ENCODE peak calls at places on chromosome 1, in four cellular contexts. J is H9, O is PC-3, S is H1. Z is an unnamed sample.
A peak's percentile ranks its signal among the peaks of the same experiment; 100 is the strongest.

GRCh38 chr1:207810173-207810572 is 58.3 kb downstream of the CD46 start:
- DNase-seq in J (no peak), O (no peak), S (peak; percentile 17), Z (peak; percentile 50)

GRCh38 chr1:76763678-76764077 is 103.6 kb upstream of the ST6GALNAC5 start:
- DNase-seq in J (no peak), O (no peak), S (no peak), Z (no peak)

GRCh38 chr1:152582647-152583046 is 2.3 kb upstream of the LCE3D start:
- DNase-seq in J (no peak), O (peak; percentile 22), S (no peak), Z (peak; percentile 59)

GRCh38 chr1:244386595-244386994 is 65.1 kb downstream of the ADSS2 start:
- DNase-seq in J (no peak), O (no peak), S (no peak), Z (no peak)

GRCh38 chr1:208142632-208143390 is 101.4 kb downstream of the PLXNA2 start:
- DNase-seq in J (no peak), O (no peak), S (no peak), Z (no peak)

GRCh38 chr1:57421366-57421765 is 2.5 kb downstream of the DAB1 start:
- DNase-seq in J (no peak), O (no peak), S (no peak), Z (no peak)

GRCh38 chr1:209552406-209553264 is 30.9 kb upstream of the CAMK1G start:
- DNase-seq in J (no peak), O (no peak), S (no peak), Z (no peak)

GRCh38 chr1:60903591-60903990 is 178.8 kb upstream of the NFIA start:
- DNase-seq in J (no peak), O (no peak), S (no peak), Z (no peak)

GRCh38 chr1:182095946-182096345 is 34.4 kb upstream of the ZNF648 start:
- DNase-seq in J (no peak), O (peak; percentile 76), S (no peak), Z (peak; percentile 60)

GRCh38 chr1:208172389-208173140 is 71.6 kb downstream of the PLXNA2 start:
- DNase-seq in J (no peak), O (peak; percentile 16), S (no peak), Z (no peak)

GRCh38 chr1:191714810-191715209 is 443.5 kb upstream of the RGS18 start:
- DNase-seq in J (no peak), O (no peak), S (no peak), Z (no peak)

GRCh38 chr1:48084826-48085225 is 87.6 kb upstream of the TRABD2B start:
- DNase-seq in J (no peak), O (no peak), S (no peak), Z (no peak)

GRCh38 chr1:193457676-193458075 is 271.3 kb upstream of the B3GALT2 start:
- DNase-seq in J (no peak), O (no peak), S (no peak), Z (no peak)

GRCh38 chr1:87730274-87731222 is 401.9 kb downstream of the LMO4 start:
- DNase-seq in J (no peak), O (no peak), S (no peak), Z (no peak)

GRCh38 chr1:241323510-241323909 is 33.5 kb downstream of the RGS7 start:
- DNase-seq in J (peak; percentile 63), O (peak; percentile 81), S (peak; percentile 82), Z (no peak)

GRCh38 chr1:17212487-17213121 is 7.7 kb downstream of the PADI1 start:
- DNase-seq in J (no peak), O (no peak), S (no peak), Z (no peak)

GRCh38 chr1:198201956-198202784 is 45.4 kb downstream of the NEK7 start:
- DNase-seq in J (no peak), O (no peak), S (no peak), Z (no peak)

GRCh38 chr1:66434096-66434495 is 99.9 kb upstream of the SGIP1 start:
- DNase-seq in J (no peak), O (peak; percentile 70), S (no peak), Z (no peak)

GRCh38 chr1:90579212-90579802 is 137.8 kb downstream of the BARHL2 start:
- DNase-seq in J (no peak), O (peak; percentile 72), S (no peak), Z (no peak)

GRCh38 chr1:244445320-244446181 is 6.2 kb downstream of the ADSS2 start:
- DNase-seq in J (no peak), O (no peak), S (no peak), Z (no peak)

GRCh38 chr1:159208460-159208825 is 3.8 kb downstream of the ACKR1 start:
- DNase-seq in J (peak; percentile 62), O (no peak), S (no peak), Z (no peak)

GRCh38 chr1:9166289-9167235 is 37.7 kb upstream of the GPR157 start:
- DNase-seq in J (no peak), O (peak; percentile 56), S (no peak), Z (no peak)

GRCh38 chr1:100921110-100921706 is 25.3 kb downstream of the SLC30A7 start:
- DNase-seq in J (no peak), O (peak; percentile 79), S (no peak), Z (no peak)

GRCh38 chr1:190436615-190437014 is 41.0 kb downstream of the BRINP3 start:
- DNase-seq in J (no peak), O (peak; percentile 69), S (no peak), Z (no peak)
- TF ChIP-seq CTCF in J (no peak), O (peak; percentile 71), S (no peak), Z (no peak)

GRCh38 chr1:151315565-151316235 is 11.5 kb downstream of the PI4KB start:
- DNase-seq in J (no peak), O (no peak), S (no peak), Z (no peak)
- H4K20me1 ChIP-seq in J (no peaks in the 10 kb centered on the region), O (peaks cover 11% of the 10 kb centered on the region), S (no peaks in the 10 kb centered on the region), Z (peaks cover 7% of the 10 kb centered on the region)

GRCh38 chr1:200298242-200298641 is 111.6 kb downstream of the ZNF281 start:
- DNase-seq in J (no peak), O (no peak), S (no peak), Z (no peak)
- H2AFZ ChIP-seq in J (no peak overlapping the region), O (no peak overlapping the region), S (no peak overlapping the region), Z (no peak overlapping the region)

GRCh38 chr1:185049670-185050069 is 4.3 kb downstream of the RNF2 start:
- DNase-seq in J (no peak), O (no peak), S (no peak), Z (no peak)

GRCh38 chr1:185058103-185058502 is 12.7 kb downstream of the RNF2 start:
- DNase-seq in J (no peak), O (no peak), S (no peak), Z (no peak)

GRCh38 chr1:185050823-185051451 is 5.6 kb downstream of the RNF2 start:
- DNase-seq in J (no peak), O (no peak), S (no peak), Z (no peak)

GRCh38 chr1:185054365-185055060 is 9.2 kb downstream of the RNF2 start:
- DNase-seq in J (peak; percentile 27), O (no peak), S (no peak), Z (no peak)

DNA sequence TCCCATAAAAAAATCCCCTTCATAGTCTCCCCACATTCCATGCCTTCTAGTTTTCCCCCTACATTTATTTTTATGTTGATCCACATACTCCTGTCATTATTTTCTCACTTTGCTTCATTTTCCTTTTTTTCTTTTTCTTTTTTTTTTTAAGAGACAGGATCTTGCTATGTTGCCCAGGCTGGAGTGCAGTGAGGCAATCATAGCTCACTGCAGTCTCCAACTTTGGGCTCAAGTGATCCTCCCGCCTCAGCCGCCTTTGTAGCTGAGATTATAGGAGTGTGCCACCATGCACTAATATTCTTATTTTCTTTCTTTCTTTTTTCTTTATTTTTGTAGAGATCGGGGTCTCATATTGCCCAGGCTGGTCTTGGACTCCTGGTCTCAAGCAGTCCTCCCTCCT is 7.8 kb downstream of the RNF2 start:
- DNase-seq in J (no peak), O (no peak), S (no peak), Z (no peak)
- TF ChIP-seq CTCF in J (no peak), O (no peak), S (no peak), Z (no peak)

GRCh38 chr1:42259059-42259738 is 75.8 kb downstream of the FOXJ3 start:
- DNase-seq in J (no peak), O (no peak), S (no peak), Z (no peak)
- H4K20me1 ChIP-seq in J (no peaks in the 10 kb centered on the region), O (peaks cover 9% of the 10 kb centered on the region), S (peaks cover 3% of the 10 kb centered on the region), Z (peaks cover 5% of the 10 kb centered on the region)

DNA sequence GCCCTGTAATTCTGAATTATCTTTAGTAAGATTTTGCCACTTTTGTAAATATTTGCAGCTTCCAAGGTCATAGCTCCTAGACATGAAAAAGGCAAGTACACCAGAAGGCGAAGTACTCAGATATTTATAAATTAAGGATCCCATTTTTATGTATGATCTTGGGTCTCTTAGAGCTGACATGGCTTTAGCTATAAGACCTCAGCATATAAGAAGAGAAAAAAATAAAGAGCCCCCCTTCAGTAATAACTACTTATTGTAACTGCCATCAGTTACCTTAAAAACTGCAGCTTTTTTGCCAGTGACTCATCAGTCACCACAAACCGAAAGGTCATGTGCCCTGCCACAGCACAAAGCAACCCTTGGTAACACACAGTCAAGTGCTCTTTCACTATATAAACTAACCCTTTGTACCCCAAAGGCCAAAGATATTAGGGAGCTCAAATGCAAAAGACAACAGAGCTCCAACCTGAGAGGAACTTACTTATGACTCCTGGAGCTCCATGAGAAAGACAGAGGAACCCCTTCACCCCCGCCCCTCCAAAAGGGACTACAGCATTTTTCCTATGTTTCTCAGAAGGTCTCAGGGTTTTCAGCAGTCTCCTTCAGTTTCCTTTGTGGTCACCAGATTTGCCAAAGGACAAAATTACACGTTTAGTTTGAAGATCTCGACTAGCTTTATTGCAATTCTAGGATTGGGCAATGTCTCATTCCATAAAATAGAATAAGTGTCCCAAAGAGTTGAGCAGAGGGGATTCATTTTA is 219.8 kb upstream of the DUSP10 start:
- DNase-seq in J (no peak), O (peak; percentile 93), S (no peak), Z (no peak)
- H2AFZ ChIP-seq in J (no peak overlapping the region), O (peak overlapping the region; percentile 43), S (no peak overlapping the region), Z (no peak overlapping the region)

DNA sequence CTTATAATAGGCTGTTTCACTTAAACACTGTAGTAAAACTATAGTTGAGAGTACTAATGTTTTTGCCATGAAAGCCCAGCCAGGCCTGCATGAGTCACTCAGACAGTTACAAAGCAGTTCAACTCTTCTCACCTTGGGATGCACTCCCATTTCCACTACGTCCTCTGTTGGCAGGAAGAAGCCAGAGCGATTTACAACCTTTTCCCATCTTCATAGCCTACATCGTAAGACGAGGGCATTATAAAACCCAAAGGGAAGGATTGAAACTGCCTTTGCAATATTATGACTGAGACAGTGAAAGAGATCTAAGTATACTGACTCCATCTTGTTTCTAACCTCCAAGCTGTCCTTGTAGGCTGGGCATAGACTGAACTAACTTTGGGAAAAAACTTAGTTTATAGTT is 71.8 kb upstream of the CSF1 start:
- DNase-seq in J (no peak), O (peak; percentile 66), S (no peak), Z (no peak)
- TF ChIP-seq CTCF in J (no peak), O (peak; percentile 38), S (no peak), Z (no peak)

GRCh38 chr1:30990594-30990993 is 74.9 kb downstream of the PUM1 start:
- DNase-seq in J (no peak), O (no peak), S (no peak), Z (no peak)
- H4K20me1 ChIP-seq in J (no peaks in the 10 kb centered on the region), O (peaks cover 65% of the 10 kb centered on the region), S (peaks cover 20% of the 10 kb centered on the region), Z (peaks cover 19% of the 10 kb centered on the region)

Z was measured in keratinocyte.